ENCODE peak calls at places on chromosomes 2 and 18, in nine cellular contexts. M is GM03348; O is activated T-cell treated with anti-CD3 and anti-CD28 coated beads, Interleukin-2, amount 50 U/mL, for 48 hours; G is T-helper 2 cell; L is NCI-H510A treated with DMSO at 0.1 percent for 48 hours; W is RCC 7860; I is NCI-H774; T is HT1080; N is activated CD4-positive, alpha-beta T cell treated with anti-CD3 and anti-CD28 coated beads, Interleukin-2, amount 50 U/mL, for 24 hours. K is an unnamed sample.

GRCh38 chr2:7709907-7710306 is 792.7 kb downstream of the RNF144A start:
- DNase-seq in L (no peak), W (peak; percentile 12), O (no peak), N (no peak), M (peak; percentile 71), G (no peak), T (peak; percentile 44), I (no peak), K (no peak)

GRCh38 chr18:79876497-79876896 is 75.0 kb downstream of the SLC66A2 start:
- DNase-seq in I (no peak), G (no peak), L (no peak), N (no peak), O (no peak), M (no peak), T (no peak), W (no peak), K (no peak)

GRCh38 chr2:78061301-78061700 is 539.1 kb upstream of the LRRTM4 start:
- DNase-seq in W (peak; percentile 61), I (no peak), O (no peak), M (no peak), N (no peak), T (peak; percentile 23), G (no peak), L (no peak), K (peak; percentile 34)

GRCh38 chr2:72920317-72921087 is 3.2 kb downstream of the EMX1 start:
- DNase-seq in G (no peak), W (no peak), O (peak; percentile 63), N (no peak), M (no peak), T (no peak), L (peak; percentile 28), I (no peak), K (peak; percentile 54)

GRCh38 chr2:109563294-109563693 is 50.5 kb downstream of the SEPTIN10 start:
- DNase-seq in G (no peak), M (peak; percentile 19), I (no peak), T (no peak), O (no peak), L (no peak), W (no peak), N (no peak), K (no peak)

GRCh38 chr2:1769703-1770422 is 25.5 kb upstream of the PXDN start:
- DNase-seq in N (no peak), W (peak; percentile 55), I (peak; percentile 55), T (peak; percentile 43), M (peak; percentile 65), O (peak; percentile 74), G (peak; percentile 30), L (peak; percentile 91), K (peak; percentile 88)

GRCh38 chr2:25742501-25742900 is 69.1 kb upstream of the DTNB start:
- DNase-seq in I (no peak), M (no peak), T (no peak), G (no peak), N (no peak), L (no peak), O (no peak), W (no peak), K (no peak)

GRCh38 chr2:101149241-101150192 is 1.7 kb downstream of the TBC1D8 start:
- DNase-seq in O (peak; percentile 19), M (no peak), G (no peak), L (peak; percentile 69), T (no peak), I (no peak), W (no peak), N (no peak), K (no peak)

GRCh38 chr18:74742573-74742972 is 144.9 kb downstream of the ZNF407 start:
- DNase-seq in O (no peak), L (no peak), I (no peak), G (no peak), M (no peak), W (peak; percentile 11), T (no peak), N (no peak), K (no peak)

GRCh38 chr18:26405190-26405781 is 143.1 kb downstream of the KCTD1 start:
- DNase-seq in O (peak; percentile 23), N (no peak), T (peak; percentile 51), G (no peak), I (peak; percentile 42), W (peak; percentile 45), M (peak; percentile 71), L (peak; percentile 48), K (peak; percentile 37)

GRCh38 chr18:23992119-23992940 is 22.2 kb upstream of the TTC39C start:
- DNase-seq in N (no peak), O (peak; percentile 58), W (no peak), T (no peak), L (no peak), I (peak; percentile 32), G (peak; percentile 48), M (no peak), K (peak; percentile 50)

K was measured in Daoy.